ENCODE peak calls at places on chromosome 21, in four cellular contexts. One of them, this sample, is unnamed.

GRCh38 chr21:38256599-38257302 is at the start of gene KCNJ15:
- DNase-seq in CD8-positive, alpha-beta T cell: no peak
- DNase-seq in lower leg skin: no peak
- DNase-seq in astrocyte of the spinal cord: no peak
- DNase-seq in this sample: no peak

GRCh38 chr21:45032332-45032731 is 42.0 kb upstream of the ADARB1 start:
- DNase-seq in astrocyte of the spinal cord: no peak
- DNase-seq in lower leg skin: no peak
- DNase-seq in CD8-positive, alpha-beta T cell: no peak
- DNase-seq in this sample: peak

GRCh38 chr21:42609806-42610205 is 43.6 kb upstream of the PDE9A start:
- DNase-seq in CD8-positive, alpha-beta T cell: no peak
- DNase-seq in lower leg skin: peak
- DNase-seq in astrocyte of the spinal cord: no peak
- DNase-seq in this sample: peak

GRCh38 chr21:42679319-42679981 is 26.0 kb downstream of the PDE9A start:
- DNase-seq in astrocyte of the spinal cord: no peak
- DNase-seq in lower leg skin: no peak
- DNase-seq in CD8-positive, alpha-beta T cell: no peak
- DNase-seq in this sample: no peak

GRCh38 chr21:45264146-45264918 is 23.4 kb downstream of the POFUT2 start:
- DNase-seq in astrocyte of the spinal cord: no peak
- DNase-seq in lower leg skin: peak
- DNase-seq in CD8-positive, alpha-beta T cell: no peak
- DNase-seq in this sample: peak

GRCh38 chr21:39077816-39078215 is 105.4 kb downstream of the PSMG1 start:
- DNase-seq in astrocyte of the spinal cord: no peak
- DNase-seq in lower leg skin: no peak
- DNase-seq in CD8-positive, alpha-beta T cell: no peak
- DNase-seq in this sample: no peak

GRCh38 chr21:34938079-34938764 is 110.9 kb downstream of the RUNX1 start:
- DNase-seq in CD8-positive, alpha-beta T cell: no peak
- DNase-seq in lower leg skin: no peak
- DNase-seq in astrocyte of the spinal cord: peak
- DNase-seq in this sample: no peak

GRCh38 chr21:32753818-32754610 is 17.5 kb downstream of the PAXBP1 start:
- DNase-seq in lower leg skin: no peak
- DNase-seq in astrocyte of the spinal cord: no peak
- DNase-seq in CD8-positive, alpha-beta T cell: no peak
- DNase-seq in this sample: no peak

GRCh38 chr21:42385619-42386018 is 10.2 kb downstream of the TMPRSS3 start:
- DNase-seq in astrocyte of the spinal cord: no peak
- DNase-seq in lower leg skin: no peak
- DNase-seq in CD8-positive, alpha-beta T cell: no peak
- DNase-seq in this sample: peak

GRCh38 chr21:32257952-32258785 is 20.7 kb downstream of the MIS18A start:
- DNase-seq in lower leg skin: peak
- DNase-seq in astrocyte of the spinal cord: peak
- DNase-seq in CD8-positive, alpha-beta T cell: no peak
- DNase-seq in this sample: no peak

GRCh38 chr21:39675595-39675994 is 62.9 kb downstream of the B3GALT5 start:
- DNase-seq in astrocyte of the spinal cord: no peak
- DNase-seq in CD8-positive, alpha-beta T cell: no peak
- DNase-seq in lower leg skin: peak
- DNase-seq in this sample: no peak

GRCh38 chr21:32184485-32184884 is 94.4 kb downstream of the MIS18A start:
- DNase-seq in CD8-positive, alpha-beta T cell: no peak
- DNase-seq in lower leg skin: no peak
- DNase-seq in astrocyte of the spinal cord: no peak
- DNase-seq in this sample: no peak

GRCh38 chr21:33998402-33998801 is 75.0 kb upstream of the MRPS6 start:
- DNase-seq in CD8-positive, alpha-beta T cell: no peak
- DNase-seq in astrocyte of the spinal cord: no peak
- DNase-seq in lower leg skin: no peak
- DNase-seq in this sample: no peak

GRCh38 chr21:15706686-15707085 is 23.1 kb upstream of the USP25 start:
- DNase-seq in lower leg skin: no peak
- DNase-seq in CD8-positive, alpha-beta T cell: no peak
- DNase-seq in astrocyte of the spinal cord: peak
- DNase-seq in this sample: peak

GRCh38 chr21:42612390-42612789 is 41.0 kb upstream of the PDE9A start:
- DNase-seq in lower leg skin: no peak
- DNase-seq in CD8-positive, alpha-beta T cell: no peak
- DNase-seq in astrocyte of the spinal cord: no peak
- DNase-seq in this sample: no peak

GRCh38 chr21:35113064-35113463 is 64.0 kb upstream of the RUNX1 start:
- DNase-seq in CD8-positive, alpha-beta T cell: no peak
- DNase-seq in astrocyte of the spinal cord: no peak
- DNase-seq in lower leg skin: no peak
- DNase-seq in this sample: no peak

GRCh38 chr21:41110664-41111063 is 57.3 kb upstream of the BACE2 start:
- DNase-seq in astrocyte of the spinal cord: no peak
- DNase-seq in CD8-positive, alpha-beta T cell: no peak
- DNase-seq in lower leg skin: peak
- DNase-seq in this sample: no peak

GRCh38 chr21:41111681-41112080 is 56.3 kb upstream of the BACE2 start:
- DNase-seq in astrocyte of the spinal cord: no peak
- DNase-seq in lower leg skin: peak
- DNase-seq in CD8-positive, alpha-beta T cell: no peak
- DNase-seq in this sample: no peak

GRCh38 chr21:41107602-41108001 is 60.4 kb upstream of the BACE2 start:
- DNase-seq in lower leg skin: peak
- DNase-seq in CD8-positive, alpha-beta T cell: no peak
- DNase-seq in astrocyte of the spinal cord: no peak
- DNase-seq in this sample: no peak

GRCh38 chr21:41109174-41109573 is 58.8 kb upstream of the BACE2 start:
- DNase-seq in astrocyte of the spinal cord: no peak
- DNase-seq in lower leg skin: no peak
- DNase-seq in CD8-positive, alpha-beta T cell: no peak
- DNase-seq in this sample: no peak

GRCh38 chr21:41112740-41113692 is 54.9 kb upstream of the BACE2 start:
- DNase-seq in astrocyte of the spinal cord: peak
- DNase-seq in lower leg skin: peak
- DNase-seq in CD8-positive, alpha-beta T cell: no peak
- DNase-seq in this sample: no peak
- H3K4me3 ChIP-seq in astrocyte of the spinal cord: no peak
- H3K4me3 ChIP-seq in lower leg skin: no peak
- H3K4me3 ChIP-seq in CD8-positive, alpha-beta T cell: peak
- H3K4me3 ChIP-seq in this sample: no peak

DNA sequence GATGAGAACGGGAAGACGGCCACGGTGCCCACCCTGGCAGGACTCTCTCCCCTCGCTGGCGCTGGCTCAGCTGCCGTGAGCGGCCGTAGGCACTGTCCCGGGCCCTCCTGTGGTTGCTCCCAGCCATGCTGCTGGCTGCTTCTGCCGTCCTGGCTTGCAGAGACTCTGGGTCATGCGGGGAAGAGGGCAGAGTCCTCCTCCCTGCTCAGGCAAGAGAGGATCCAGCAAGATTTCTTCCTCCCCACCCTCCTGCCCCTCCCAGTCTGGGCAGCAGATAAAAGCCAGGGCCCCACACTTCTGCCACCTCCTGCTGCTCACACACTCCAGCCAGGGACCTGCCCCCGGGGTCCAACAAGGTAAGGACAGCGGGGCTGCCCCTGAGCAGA is 60.1 kb downstream of the AGPAT3 start:
- DNase-seq in astrocyte of the spinal cord: no peak
- DNase-seq in CD8-positive, alpha-beta T cell: no peak
- DNase-seq in lower leg skin: no peak
- DNase-seq in this sample: no peak
- TF ChIP-seq CTCF in astrocyte of the spinal cord: no peak
- TF ChIP-seq CTCF in CD8-positive, alpha-beta T cell: no peak
- TF ChIP-seq CTCF in lower leg skin: no peak
- TF ChIP-seq CTCF in this sample: no peak

GRCh38 chr21:43806017-43806710 is 16.8 kb downstream of the RRP1 start:
- DNase-seq in lower leg skin: no peak
- DNase-seq in CD8-positive, alpha-beta T cell: no peak
- DNase-seq in astrocyte of the spinal cord: no peak
- DNase-seq in this sample: no peak
- H3K4me3 ChIP-seq in lower leg skin: no peak
- H3K4me3 ChIP-seq in CD8-positive, alpha-beta T cell: no peak
- H3K4me3 ChIP-seq in astrocyte of the spinal cord: no peak
- H3K4me3 ChIP-seq in this sample: no peak

GRCh38 chr21:27646691-27647090 is 679.8 kb upstream of the ADAMTS5 start:
- DNase-seq in astrocyte of the spinal cord: no peak
- DNase-seq in lower leg skin: no peak
- DNase-seq in CD8-positive, alpha-beta T cell: no peak
- DNase-seq in this sample: no peak
- TF ChIP-seq CTCF in astrocyte of the spinal cord: no peak
- TF ChIP-seq CTCF in lower leg skin: no peak
- TF ChIP-seq CTCF in CD8-positive, alpha-beta T cell: no peak
- TF ChIP-seq CTCF in this sample: no peak

GRCh38 chr21:36499578-36500471 is 19.9 kb upstream of the CLDN14 start:
- DNase-seq in CD8-positive, alpha-beta T cell: no peak
- DNase-seq in lower leg skin: no peak
- DNase-seq in astrocyte of the spinal cord: peak
- DNase-seq in this sample: peak
- H3K4me3 ChIP-seq in CD8-positive, alpha-beta T cell: no peak
- H3K4me3 ChIP-seq in lower leg skin: no peak
- H3K4me3 ChIP-seq in astrocyte of the spinal cord: no peak
- H3K4me3 ChIP-seq in this sample: no peak

This sample was measured in RWPE2.